ENCODE peak calls at places on chromosomes 16 and 17, in six cellular contexts. K is activated gamma-delta T cell treated with Interleukin-2 at 50 U/mL for 16 hours; Z is activated CD4-positive, alpha-beta T cell treated with anti-CD3 and anti-CD28 coated beads, Interleukin-2, amount 50 U/mL, for 1 hour; W is HCEC 1CT; U is tibial artery; F is stomach. H is an unnamed sample.

GRCh38 chr17:15334266-15334665 is 7.1 kb downstream of the TEKT3 start:
- DNase-seq in U (no peak), F (no peak), K (no peak), Z (no peak), W (no peak), H (no peak)

GRCh38 chr16:4052801-4053662 is 63.2 kb downstream of the ADCY9 start:
- DNase-seq in F (no peak), W (peak; percentile 72), Z (no peak), K (no peak), U (peak; percentile 58), H (no peak)

GRCh38 chr17:30021708-30022317 is 80.4 kb downstream of the EFCAB5 start:
- DNase-seq in U (no peak), K (peak; percentile 28), Z (no peak), F (peak; percentile 31), W (peak; percentile 29), H (no peak)

GRCh38 chr16:84875846-84876245 is 56.1 kb downstream of the CRISPLD2 start:
- DNase-seq in K (no peak), W (no peak), U (no peak), F (no peak), Z (no peak), H (no peak)

GRCh38 chr17:36461330-36462110 is 25.0 kb upstream of the ZNHIT3 start:
- DNase-seq in K (no peak), W (no peak), Z (no peak), F (no peak), U (no peak), H (no peak)

GRCh38 chr17:60941028-60941427 is 263.4 kb downstream of the BCAS3 start:
- DNase-seq in U (peak; percentile 71), K (no peak), W (peak; percentile 100), F (peak; percentile 35), Z (no peak), H (no peak)

GRCh38 chr17:50151937-50152547 is 1.6 kb upstream of the PPP1R9B start:
- DNase-seq in W (peak; percentile 89), U (peak; percentile 89), Z (peak; percentile 41), F (peak; percentile 83), K (peak; percentile 54), H (peak; percentile 98)

GRCh38 chr17:45241315-45242011 is 19.8 kb downstream of the FMNL1 start:
- DNase-seq in U (no peak), F (peak; percentile 60), Z (no peak), K (no peak), W (no peak), H (peak; percentile 77)

GRCh38 chr17:38657824-38658740 is 16.7 kb downstream of the EPOP start:
- DNase-seq in U (no peak), F (no peak), W (no peak), Z (no peak), K (no peak), H (no peak)

GRCh38 chr16:7953360-7953759 is 620.7 kb downstream of the RBFOX1 start:
- DNase-seq in K (no peak), U (no peak), F (no peak), W (no peak), Z (no peak), H (no peak)

GRCh38 chr17:6556121-6557039 is at the start of gene PITPNM3:
- DNase-seq in U (no peak), W (no peak), K (no peak), Z (no peak), F (peak; percentile 40), H (no peak)

GRCh38 chr16:12329246-12329995 is 352.9 kb downstream of the SNX29 start:
- DNase-seq in U (no peak), Z (no peak), K (no peak), F (no peak), W (no peak), H (no peak)

GRCh38 chr17:68435876-68436842 is 21.1 kb downstream of the WIPI1 start:
- DNase-seq in K (peak; percentile 85), F (peak; percentile 83), U (peak; percentile 68), W (peak; percentile 77), Z (peak; percentile 84), H (peak; percentile 88)

GRCh38 chr17:51397361-51398127 is 137.2 kb downstream of the UTP18 start:
- DNase-seq in Z (no peak), K (no peak), W (peak; percentile 12), U (no peak), F (no peak), H (no peak)

GRCh38 chr17:9669551-9670008 is 24.3 kb downstream of the USP43 start:
- DNase-seq in W (no peak), F (peak; percentile 29), K (no peak), Z (no peak), U (no peak), H (no peak)

GRCh38 chr17:57471941-57472368 is 215.6 kb downstream of the MSI2 start:
- DNase-seq in W (no peak), K (no peak), U (no peak), F (no peak), Z (no peak), H (peak; percentile 53)

GRCh38 chr17:77282524-77283515 is 142.1 kb downstream of the SEC14L1 start:
- DNase-seq in K (no peak), W (no peak), U (no peak), Z (no peak), F (peak; percentile 80), H (peak; percentile 70)

GRCh38 chr16:81035975-81036750 is 521 bp downstream of the ATMIN start:
- DNase-seq in K (peak; percentile 33), F (peak; percentile 34), W (peak; percentile 23), U (peak; percentile 23), Z (peak; percentile 41), H (peak; percentile 42)

GRCh38 chr17:35968520-35969054 is 12.7 kb downstream of the CCL16 start:
- DNase-seq in W (no peak), F (no peak), K (no peak), U (no peak), Z (no peak), H (no peak)

GRCh38 chr16:68470461-68471150 is 22.3 kb upstream of the SMPD3 start:
- DNase-seq in W (no peak), Z (no peak), K (peak; percentile 14), U (peak; percentile 54), F (no peak), H (no peak)

GRCh38 chr17:34452769-34453168 is 89.7 kb upstream of the CCL1 start:
- DNase-seq in Z (no peak), W (no peak), F (no peak), U (no peak), K (no peak), H (no peak)